ENCODE peak calls at places on chromosomes 13 and 19, in nine cellular contexts. B, O, U, Y, F, M, L, G and V are unnamed samples.

GRCh38 chr19:38801359-38802095 is 11.2 kb downstream of the LGALS4 start:
- DNase-seq in B (no peak), O (no peak), U (no peak), Y (no peak), F (no peak), M (no peak), L (no peak), G (no peak), V (no peak)

GRCh38 chr13:24293761-24294160 is 15.6 kb upstream of the C1QTNF9 start:
- DNase-seq in B (no peak), O (no peak), U (peak; percentile 16), Y (no peak), F (no peak), M (no peak), L (no peak), G (no peak), V (no peak)

GRCh38 chr13:24505256-24505655 is 7.3 kb downstream of the PARP4 start:
- DNase-seq in B (no peak), O (peak; percentile 6), U (no peak), Y (peak; percentile 6), F (no peak), M (no peak), L (peak; percentile 56), G (no peak), V (no peak)

GRCh38 chr13:47661076-47661475 is 340.0 kb downstream of the SUCLA2 start:
- DNase-seq in B (no peak), O (peak; percentile 72), U (no peak), Y (no peak), F (peak; percentile 85), M (no peak), L (no peak), G (no peak), V (no peak)

GRCh38 chr13:65532231-65532630 is 1697.9 kb downstream of the PCDH9 start:
- DNase-seq in B (no peak), O (no peak), U (no peak), Y (no peak), F (no peak), M (no peak), L (no peak), G (no peak), V (no peak)

GRCh38 chr19:32397736-32398135 is 7.8 kb upstream of the DPY19L3 start:
- DNase-seq in B (peak; percentile 45), O (peak; percentile 58), U (no peak), Y (no peak), F (peak; percentile 88), M (no peak), L (no peak), G (no peak), V (no peak)

GRCh38 chr19:40718774-40719391 is 2.0 kb downstream of the ITPKC start:
- DNase-seq in B (peak; percentile 68), O (peak; percentile 72), U (peak; percentile 92), Y (peak; percentile 49), F (peak; percentile 40), M (peak; percentile 89), L (peak; percentile 96), G (peak; percentile 54), V (peak; percentile 12)

GRCh38 chr19:54073829-54074228 is 7.3 kb downstream of the TARM1 start:
- DNase-seq in B (no peak), O (no peak), U (no peak), Y (no peak), F (no peak), M (no peak), L (no peak), G (no peak), V (no peak)

GRCh38 chr13:66546534-66547379 is 683.4 kb downstream of the PCDH9 start:
- DNase-seq in B (no peak), O (peak; percentile 41), U (no peak), Y (no peak), F (peak; percentile 80), M (no peak), L (no peak), G (no peak), V (no peak)

GRCh38 chr19:12052571-12053169 is at the start of gene ZNF878:
- DNase-seq in B (no peak), O (peak; percentile 95), U (peak; percentile 95), Y (peak; percentile 63), F (peak; percentile 85), M (peak; percentile 88), L (peak; percentile 77), G (peak; percentile 84), V (peak; percentile 48)

GRCh38 chr19:33402421-33403220 is 29.1 kb downstream of the CEBPG start:
- DNase-seq in B (peak; percentile 36), O (no peak), U (no peak), Y (no peak), F (no peak), M (peak; percentile 38), L (no peak), G (no peak), V (no peak)

GRCh38 chr19:2902590-2903218 is 2.0 kb downstream of the ZNF57 start:
- DNase-seq in B (no peak), O (no peak), U (no peak), Y (no peak), F (no peak), M (no peak), L (peak; percentile 25), G (no peak), V (no peak)

GRCh38 chr13:84243340-84243739 is 361.1 kb upstream of the SLITRK1 start:
- DNase-seq in B (no peak), O (no peak), U (no peak), Y (no peak), F (no peak), M (no peak), L (no peak), G (no peak), V (no peak)

DNA sequence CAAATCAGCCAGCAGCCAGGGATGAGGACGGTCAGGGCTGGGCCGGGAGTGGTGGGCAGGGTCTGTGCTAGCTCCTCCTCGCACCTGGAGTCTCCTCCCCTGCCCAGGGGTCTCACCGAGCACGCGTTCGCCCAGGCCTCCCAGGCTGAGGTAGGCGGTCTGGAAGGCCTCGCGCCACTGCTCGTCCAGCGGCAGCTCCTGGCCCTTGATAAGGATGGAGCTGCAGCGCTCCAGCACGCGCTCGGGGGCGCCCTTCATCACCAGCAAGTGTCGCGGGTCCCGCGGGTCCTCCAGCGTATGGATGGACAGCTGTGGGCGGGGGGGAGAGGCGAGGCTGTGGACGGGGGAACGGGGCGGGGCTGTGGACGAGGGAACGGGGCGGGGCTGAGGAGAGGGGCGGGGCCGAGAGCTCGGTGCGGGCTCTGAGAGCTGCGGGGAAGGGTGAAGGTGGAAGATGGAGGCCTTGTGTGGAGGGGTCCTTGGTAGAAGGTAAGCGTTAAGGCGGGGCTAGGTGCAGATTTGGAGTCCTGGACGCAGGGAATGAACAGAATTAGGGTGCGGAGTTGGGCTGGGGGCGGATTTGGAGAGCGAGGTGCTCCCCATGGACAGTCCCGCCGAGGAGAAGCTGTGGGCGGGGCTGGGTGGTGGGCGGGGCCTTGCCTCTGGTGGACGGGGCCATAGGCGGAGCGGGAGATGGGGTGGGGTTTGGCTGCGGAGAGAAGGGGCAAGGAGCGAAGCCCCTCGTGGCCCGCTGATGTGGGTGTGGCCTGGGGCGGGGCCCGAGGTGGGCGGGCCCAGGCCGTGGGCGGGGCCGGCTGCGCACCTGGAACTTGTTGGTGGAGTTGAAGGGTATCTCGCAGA is 5.7 kb downstream of the ATP4A start:
- DNase-seq in B (peak; percentile 89), O (no peak), U (peak; percentile 73), Y (peak; percentile 71), F (peak; percentile 33), M (no peak), L (peak; percentile 31), G (no peak), V (peak; percentile 75)
- H3K4me3 ChIP-seq in B (peak overlapping the region; percentile 51), O (no peak overlapping the region), U (peak overlapping the region; percentile 47), Y (peak overlapping the region; percentile 29), F (peak overlapping the region; percentile 52), M (peak overlapping the region; percentile 20), L (peak overlapping the region; percentile 24), G (no peak overlapping the region), V (peak overlapping the region; percentile 42)

GRCh38 chr19:44725251-44725650 is 23.3 kb upstream of the BCL3 start:
- DNase-seq in B (peak; percentile 91), O (no peak), U (peak; percentile 83), Y (no peak), F (no peak), M (no peak), L (peak; percentile 98), G (no peak), V (no peak)
- H3K4me1 ChIP-seq in B (peaks cover 75% of the 10 kb centered on the region), O (peaks cover 23% of the 10 kb centered on the region), U (peaks cover 52% of the 10 kb centered on the region), Y (peaks cover 29% of the 10 kb centered on the region), F (peaks cover 10% of the 10 kb centered on the region), M (no peaks in the 10 kb centered on the region), L (peaks cover 2% of the 10 kb centered on the region), G (no peaks in the 10 kb centered on the region), V (no peaks in the 10 kb centered on the region)

GRCh38 chr19:49395581-49396407 is 7.7 kb downstream of the KASH5 start:
- DNase-seq in B (no peak), O (no peak), U (no peak), Y (no peak), F (no peak), M (no peak), L (no peak), G (no peak), V (no peak)

GRCh38 chr19:49398931-49399330 is 10.9 kb downstream of the KASH5 start:
- DNase-seq in B (no peak), O (no peak), U (no peak), Y (no peak), F (no peak), M (no peak), L (no peak), G (no peak), V (no peak)

GRCh38 chr19:49398001-49398615 is 10.1 kb downstream of the KASH5 start:
- DNase-seq in B (no peak), O (no peak), U (no peak), Y (no peak), F (no peak), M (no peak), L (no peak), G (no peak), V (no peak)

GRCh38 chr19:49393871-49394270 is 5.8 kb downstream of the KASH5 start:
- DNase-seq in B (no peak), O (no peak), U (no peak), Y (no peak), F (no peak), M (no peak), L (no peak), G (no peak), V (no peak)

DNA sequence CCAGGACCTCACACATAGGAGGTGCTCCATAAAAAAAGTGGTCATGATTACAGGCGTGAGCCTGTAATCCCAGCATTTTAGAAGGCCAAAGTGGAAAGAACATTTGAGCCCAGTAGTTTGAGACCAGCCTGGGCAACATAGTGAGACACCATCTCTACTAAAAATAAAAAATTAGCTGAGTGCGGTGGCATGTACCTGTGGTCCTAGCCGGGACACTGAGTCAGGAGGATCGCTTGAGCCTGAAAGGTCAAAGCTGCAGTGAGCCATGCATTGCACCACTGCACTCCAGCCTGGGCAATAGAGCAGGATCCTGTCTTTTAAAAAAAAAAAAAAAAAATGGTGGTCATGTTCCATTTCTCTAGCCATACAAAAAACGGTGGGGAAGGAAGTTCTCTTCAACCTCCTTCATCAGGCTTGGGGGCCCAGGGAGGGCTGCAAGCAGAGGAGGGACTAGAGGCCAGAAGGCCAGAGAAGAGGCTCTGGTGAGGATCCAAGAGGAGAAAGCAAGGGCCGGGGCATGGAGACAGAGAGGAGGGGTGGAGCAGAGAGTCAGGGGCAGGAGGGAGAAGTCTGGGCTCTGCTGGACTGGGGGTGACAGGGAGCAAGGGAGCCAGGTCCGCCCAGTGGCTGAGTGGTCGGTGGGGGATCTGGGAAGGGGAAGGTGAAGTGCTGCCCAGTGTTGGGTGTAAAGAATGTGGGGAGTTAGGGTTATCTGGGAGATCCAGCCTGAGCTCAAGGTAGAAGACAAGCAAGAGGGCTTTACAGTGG is 8.9 kb downstream of the KASH5 start:
- DNase-seq in B (no peak), O (no peak), U (no peak), Y (no peak), F (no peak), M (no peak), L (no peak), G (no peak), V (no peak)
- H3K4me3 ChIP-seq in B (no peak overlapping the region), O (no peak overlapping the region), U (no peak overlapping the region), Y (no peak overlapping the region), F (no peak overlapping the region), M (no peak overlapping the region), L (no peak overlapping the region), G (no peak overlapping the region), V (no peak overlapping the region)

GRCh38 chr19:14686411-14686810 is 3.4 kb upstream of the ZNF333 start:
- DNase-seq in B (peak; percentile 47), O (peak; percentile 62), U (no peak), Y (peak; percentile 19), F (peak; percentile 9), M (no peak), L (peak; percentile 26), G (no peak), V (peak; percentile 16)
- H3K4me1 ChIP-seq in B (no peaks in the 10 kb centered on the region), O (peaks cover 7% of the 10 kb centered on the region), U (peaks cover 19% of the 10 kb centered on the region), Y (peaks cover 9% of the 10 kb centered on the region), F (no peaks in the 10 kb centered on the region), M (no peaks in the 10 kb centered on the region), L (no peaks in the 10 kb centered on the region), G (no peaks in the 10 kb centered on the region), V (peaks cover 9% of the 10 kb centered on the region)